ENCODE peak calls at places on chromosome 13, in eight cellular contexts. E is epithelial cell of prostate, K is AG09319, Z is AG10803, G is astrocyte, W is T-helper 2 cell, R is WTC11, U is fibroblast of villous mesenchyme. N is an unnamed sample.
A peak's percentile ranks its signal among the peaks of the same experiment; 100 is the strongest.

GRCh38 chr13:54775501-54776191 is 1747.0 kb downstream of the OLFM4 start:
- DNase-seq in E (no peak), K (no peak), Z (no peak), G (no peak), W (no peak), R (no peak), U (no peak), N (no peak)

GRCh38 chr13:68081051-68081450 is 850.9 kb upstream of the PCDH9 start:
- DNase-seq in E (no peak), K (no peak), Z (no peak), G (no peak), W (no peak), R (no peak), U (no peak), N (no peak)

GRCh38 chr13:46726347-46726746 is 70.6 kb downstream of the ESD start:
- DNase-seq in E (no peak), K (no peak), Z (no peak), G (no peak), W (no peak), R (no peak), U (no peak), N (no peak)

GRCh38 chr13:30932481-30933333 is at the start of gene TEX26:
- DNase-seq in E (no peak), K (no peak), Z (no peak), G (peak; percentile 18), W (no peak), R (peak; percentile 83), U (no peak), N (no peak)

GRCh38 chr13:98509271-98510155 is 67.4 kb downstream of the STK24 start:
- DNase-seq in E (peak; percentile 70), K (peak; percentile 79), Z (peak; percentile 94), G (peak; percentile 86), W (no peak), R (no peak), U (peak; percentile 95), N (peak; percentile 65)

GRCh38 chr13:47798906-47799305 is 202.2 kb downstream of the SUCLA2 start:
- DNase-seq in E (no peak), K (no peak), Z (peak; percentile 27), G (no peak), W (no peak), R (no peak), U (peak; percentile 35), N (no peak)

GRCh38 chr13:96958286-96958891 is 35.9 kb downstream of the OXGR1 start:
- DNase-seq in E (no peak), K (no peak), Z (peak; percentile 38), G (peak; percentile 1), W (no peak), R (no peak), U (peak; percentile 28), N (no peak)

GRCh38 chr13:71801165-71801564 is 65.8 kb downstream of the DACH1 start:
- DNase-seq in E (no peak), K (no peak), Z (no peak), G (no peak), W (no peak), R (no peak), U (no peak), N (no peak)

N was measured in gastrocnemius medialis.